ENCODE peak calls at places on chromosomes 16 and 17, in nine cellular contexts. One of them, this sample, is unnamed.

GRCh38 chr17:65472602-65473001 is 88.8 kb downstream of the AXIN2 start:
- DNase-seq in GM10248: no peak
- DNase-seq in C1 segment of cervical spinal cord: no peak
- DNase-seq in H54: no peak
- DNase-seq in endodermal cell: no peak
- DNase-seq in posterior cingulate gyrus: no peak
- DNase-seq in amygdala: no peak
- DNase-seq in amniotic epithelial cell: peak; percentile 97
- DNase-seq in NCI-H1436: no peak
- DNase-seq in this sample: no peak

GRCh38 chr16:66682271-66682670 is 14.3 kb downstream of the CMTM4 start:
- DNase-seq in amniotic epithelial cell: peak; percentile 32
- DNase-seq in endodermal cell: no peak
- DNase-seq in C1 segment of cervical spinal cord: no peak
- DNase-seq in posterior cingulate gyrus: no peak
- DNase-seq in H54: no peak
- DNase-seq in amygdala: no peak
- DNase-seq in GM10248: no peak
- DNase-seq in NCI-H1436: no peak
- DNase-seq in this sample: no peak

GRCh38 chr17:63102034-63102433 is 136.0 kb downstream of the TANC2 start:
- DNase-seq in posterior cingulate gyrus: no peak
- DNase-seq in amniotic epithelial cell: no peak
- DNase-seq in NCI-H1436: no peak
- DNase-seq in C1 segment of cervical spinal cord: no peak
- DNase-seq in amygdala: no peak
- DNase-seq in endodermal cell: no peak
- DNase-seq in H54: no peak
- DNase-seq in GM10248: no peak
- DNase-seq in this sample: no peak

GRCh38 chr16:56910654-56911539 is 21.0 kb upstream of the HERPUD1 start:
- DNase-seq in amygdala: no peak
- DNase-seq in H54: no peak
- DNase-seq in posterior cingulate gyrus: no peak
- DNase-seq in amniotic epithelial cell: peak; percentile 93
- DNase-seq in C1 segment of cervical spinal cord: no peak
- DNase-seq in GM10248: no peak
- DNase-seq in NCI-H1436: no peak
- DNase-seq in endodermal cell: no peak
- DNase-seq in this sample: peak; percentile 22

GRCh38 chr16:75702247-75702646 is 986 bp upstream of the DUXB start:
- DNase-seq in amygdala: no peak
- DNase-seq in endodermal cell: no peak
- DNase-seq in C1 segment of cervical spinal cord: no peak
- DNase-seq in NCI-H1436: no peak
- DNase-seq in GM10248: no peak
- DNase-seq in amniotic epithelial cell: peak; percentile 70
- DNase-seq in posterior cingulate gyrus: no peak
- DNase-seq in H54: no peak
- DNase-seq in this sample: no peak

GRCh38 chr17:39548494-39548893 is 59.2 kb downstream of the NEUROD2 start:
- DNase-seq in posterior cingulate gyrus: no peak
- DNase-seq in GM10248: no peak
- DNase-seq in endodermal cell: no peak
- DNase-seq in H54: no peak
- DNase-seq in amygdala: no peak
- DNase-seq in NCI-H1436: no peak
- DNase-seq in amniotic epithelial cell: no peak
- DNase-seq in C1 segment of cervical spinal cord: no peak
- DNase-seq in this sample: no peak

GRCh38 chr16:88570691-88571092 is 489 bp downstream of the ZC3H18 start:
- DNase-seq in endodermal cell: no peak
- DNase-seq in posterior cingulate gyrus: no peak
- DNase-seq in GM10248: no peak
- DNase-seq in H54: peak; percentile 52
- DNase-seq in C1 segment of cervical spinal cord: no peak
- DNase-seq in NCI-H1436: no peak
- DNase-seq in amygdala: no peak
- DNase-seq in amniotic epithelial cell: no peak
- DNase-seq in this sample: no peak

GRCh38 chr16:11833951-11834695 is 17.2 kb downstream of the RSL1D1 start:
- DNase-seq in GM10248: no peak
- DNase-seq in endodermal cell: no peak
- DNase-seq in H54: no peak
- DNase-seq in C1 segment of cervical spinal cord: no peak
- DNase-seq in NCI-H1436: no peak
- DNase-seq in posterior cingulate gyrus: no peak
- DNase-seq in amniotic epithelial cell: peak; percentile 99
- DNase-seq in amygdala: no peak
- DNase-seq in this sample: no peak

GRCh38 chr16:19377864-19378263 is 39.8 kb upstream of the TMC5 start:
- DNase-seq in NCI-H1436: no peak
- DNase-seq in amygdala: no peak
- DNase-seq in endodermal cell: no peak
- DNase-seq in GM10248: no peak
- DNase-seq in C1 segment of cervical spinal cord: no peak
- DNase-seq in H54: no peak
- DNase-seq in posterior cingulate gyrus: no peak
- DNase-seq in amniotic epithelial cell: no peak
- DNase-seq in this sample: no peak

GRCh38 chr16:31710134-31710533 is 163.5 kb upstream of the ZNF267 start:
- DNase-seq in H54: no peak
- DNase-seq in amniotic epithelial cell: no peak
- DNase-seq in amygdala: no peak
- DNase-seq in posterior cingulate gyrus: no peak
- DNase-seq in C1 segment of cervical spinal cord: no peak
- DNase-seq in endodermal cell: no peak
- DNase-seq in GM10248: no peak
- DNase-seq in NCI-H1436: no peak
- DNase-seq in this sample: peak; percentile 51

GRCh38 chr17:38789185-38789584 is 10.2 kb downstream of the PIP4K2B start:
- DNase-seq in H54: no peak
- DNase-seq in posterior cingulate gyrus: no peak
- DNase-seq in amniotic epithelial cell: peak; percentile 28
- DNase-seq in GM10248: no peak
- DNase-seq in C1 segment of cervical spinal cord: no peak
- DNase-seq in endodermal cell: peak; percentile 86
- DNase-seq in amygdala: no peak
- DNase-seq in NCI-H1436: no peak
- DNase-seq in this sample: no peak

GRCh38 chr16:70258065-70258464 is 6.3 kb upstream of the EXOSC6 start:
- DNase-seq in NCI-H1436: no peak
- DNase-seq in C1 segment of cervical spinal cord: no peak
- DNase-seq in endodermal cell: no peak
- DNase-seq in GM10248: no peak
- DNase-seq in posterior cingulate gyrus: no peak
- DNase-seq in amniotic epithelial cell: no peak
- DNase-seq in H54: no peak
- DNase-seq in amygdala: no peak
- DNase-seq in this sample: no peak

GRCh38 chr17:57918017-57918895 is 37.0 kb downstream of the CUEDC1 start:
- DNase-seq in GM10248: no peak
- DNase-seq in NCI-H1436: no peak
- DNase-seq in amniotic epithelial cell: no peak
- DNase-seq in H54: no peak
- DNase-seq in endodermal cell: peak; percentile 73
- DNase-seq in amygdala: no peak
- DNase-seq in C1 segment of cervical spinal cord: no peak
- DNase-seq in posterior cingulate gyrus: no peak
- DNase-seq in this sample: no peak

GRCh38 chr16:2535644-2536021 is 2.2 kb upstream of the PDPK1 start:
- DNase-seq in H54: no peak
- DNase-seq in posterior cingulate gyrus: no peak
- DNase-seq in amygdala: no peak
- DNase-seq in NCI-H1436: no peak
- DNase-seq in endodermal cell: peak; percentile 45
- DNase-seq in GM10248: no peak
- DNase-seq in amniotic epithelial cell: peak; percentile 87
- DNase-seq in C1 segment of cervical spinal cord: no peak
- DNase-seq in this sample: no peak

GRCh38 chr17:50867856-50868438 is 1.8 kb upstream of the TOB1 start:
- DNase-seq in endodermal cell: no peak
- DNase-seq in amygdala: no peak
- DNase-seq in GM10248: no peak
- DNase-seq in posterior cingulate gyrus: no peak
- DNase-seq in C1 segment of cervical spinal cord: no peak
- DNase-seq in NCI-H1436: no peak
- DNase-seq in H54: no peak
- DNase-seq in amniotic epithelial cell: no peak
- DNase-seq in this sample: no peak

GRCh38 chr16:74073471-74073870 is 223.1 kb upstream of the PSMD7 start:
- DNase-seq in H54: no peak
- DNase-seq in C1 segment of cervical spinal cord: no peak
- DNase-seq in amniotic epithelial cell: no peak
- DNase-seq in NCI-H1436: no peak
- DNase-seq in GM10248: no peak
- DNase-seq in endodermal cell: no peak
- DNase-seq in posterior cingulate gyrus: no peak
- DNase-seq in amygdala: no peak
- DNase-seq in this sample: no peak

GRCh38 chr16:69927056-69927757 is 23.9 kb upstream of the CLEC18A start:
- DNase-seq in NCI-H1436: no peak
- DNase-seq in endodermal cell: no peak
- DNase-seq in amniotic epithelial cell: peak; percentile 84
- DNase-seq in amygdala: peak; percentile 26
- DNase-seq in posterior cingulate gyrus: no peak
- DNase-seq in H54: no peak
- DNase-seq in C1 segment of cervical spinal cord: no peak
- DNase-seq in GM10248: no peak
- DNase-seq in this sample: peak; percentile 63

GRCh38 chr17:36608280-36608679 is 6.9 kb downstream of the MRM1 start:
- DNase-seq in endodermal cell: no peak
- DNase-seq in GM10248: no peak
- DNase-seq in C1 segment of cervical spinal cord: no peak
- DNase-seq in posterior cingulate gyrus: no peak
- DNase-seq in H54: no peak
- DNase-seq in amniotic epithelial cell: no peak
- DNase-seq in amygdala: no peak
- DNase-seq in NCI-H1436: no peak
- DNase-seq in this sample: no peak

GRCh38 chr17:27544350-27545131 is 86.4 kb upstream of the LGALS9 start:
- DNase-seq in amniotic epithelial cell: peak; percentile 87
- DNase-seq in C1 segment of cervical spinal cord: no peak
- DNase-seq in NCI-H1436: no peak
- DNase-seq in endodermal cell: peak; percentile 51
- DNase-seq in GM10248: peak; percentile 85
- DNase-seq in amygdala: no peak
- DNase-seq in posterior cingulate gyrus: no peak
- DNase-seq in H54: no peak
- DNase-seq in this sample: no peak

GRCh38 chr17:40427002-40427491 is 9.4 kb upstream of the TOP2A start:
- DNase-seq in amygdala: no peak
- DNase-seq in NCI-H1436: no peak
- DNase-seq in posterior cingulate gyrus: no peak
- DNase-seq in endodermal cell: no peak
- DNase-seq in H54: no peak
- DNase-seq in amniotic epithelial cell: no peak
- DNase-seq in C1 segment of cervical spinal cord: no peak
- DNase-seq in GM10248: no peak
- DNase-seq in this sample: no peak

GRCh38 chr16:66454751-66455150 is 27.7 kb downstream of the BEAN1 start:
- DNase-seq in posterior cingulate gyrus: no peak
- DNase-seq in NCI-H1436: no peak
- DNase-seq in C1 segment of cervical spinal cord: no peak
- DNase-seq in amniotic epithelial cell: no peak
- DNase-seq in GM10248: no peak
- DNase-seq in H54: no peak
- DNase-seq in amygdala: no peak
- DNase-seq in endodermal cell: peak; percentile 5
- DNase-seq in this sample: no peak

GRCh38 chr17:49969134-49969759 is at the start of gene DLX4:
- DNase-seq in amniotic epithelial cell: no peak
- DNase-seq in H54: peak; percentile 94
- DNase-seq in posterior cingulate gyrus: no peak
- DNase-seq in endodermal cell: peak; percentile 85
- DNase-seq in C1 segment of cervical spinal cord: no peak
- DNase-seq in GM10248: peak; percentile 62
- DNase-seq in amygdala: no peak
- DNase-seq in NCI-H1436: no peak
- DNase-seq in this sample: no peak

GRCh38 chr16:51982715-51983680 is 563.9 kb downstream of the TOX3 start:
- DNase-seq in H54: peak; percentile 11
- DNase-seq in amygdala: peak; percentile 6
- DNase-seq in GM10248: peak; percentile 26
- DNase-seq in posterior cingulate gyrus: no peak
- DNase-seq in amniotic epithelial cell: peak; percentile 65
- DNase-seq in C1 segment of cervical spinal cord: no peak
- DNase-seq in endodermal cell: peak; percentile 63
- DNase-seq in NCI-H1436: peak; percentile 72
- DNase-seq in this sample: peak; percentile 75

GRCh38 chr16:85332175-85332574 is 219.9 kb upstream of the CIBAR2 start:
- DNase-seq in endodermal cell: peak; percentile 81
- DNase-seq in C1 segment of cervical spinal cord: no peak
- DNase-seq in H54: no peak
- DNase-seq in NCI-H1436: no peak
- DNase-seq in posterior cingulate gyrus: no peak
- DNase-seq in GM10248: no peak
- DNase-seq in amygdala: no peak
- DNase-seq in amniotic epithelial cell: no peak
- DNase-seq in this sample: no peak

GRCh38 chr17:55344514-55344997 is 77.1 kb downstream of the MMD start:
- DNase-seq in H54: no peak
- DNase-seq in amygdala: no peak
- DNase-seq in NCI-H1436: no peak
- DNase-seq in endodermal cell: no peak
- DNase-seq in amniotic epithelial cell: no peak
- DNase-seq in posterior cingulate gyrus: no peak
- DNase-seq in C1 segment of cervical spinal cord: no peak
- DNase-seq in GM10248: no peak
- DNase-seq in this sample: no peak

GRCh38 chr16:74556375-74556922 is 50.5 kb downstream of the GLG1 start:
- DNase-seq in amniotic epithelial cell: peak; percentile 37
- DNase-seq in NCI-H1436: no peak
- DNase-seq in H54: no peak
- DNase-seq in posterior cingulate gyrus: no peak
- DNase-seq in C1 segment of cervical spinal cord: no peak
- DNase-seq in GM10248: no peak
- DNase-seq in amygdala: no peak
- DNase-seq in endodermal cell: no peak
- DNase-seq in this sample: no peak

GRCh38 chr17:80704381-80704819 is 159.8 kb downstream of the RPTOR start:
- DNase-seq in endodermal cell: no peak
- DNase-seq in GM10248: no peak
- DNase-seq in amniotic epithelial cell: peak; percentile 70
- DNase-seq in NCI-H1436: no peak
- DNase-seq in H54: no peak
- DNase-seq in posterior cingulate gyrus: no peak
- DNase-seq in C1 segment of cervical spinal cord: no peak
- DNase-seq in amygdala: no peak
- DNase-seq in this sample: no peak

GRCh38 chr16:89805136-89805905 is 11.1 kb downstream of the FANCA start:
- DNase-seq in amniotic epithelial cell: peak; percentile 41
- DNase-seq in endodermal cell: no peak
- DNase-seq in H54: no peak
- DNase-seq in posterior cingulate gyrus: no peak
- DNase-seq in amygdala: no peak
- DNase-seq in NCI-H1436: no peak
- DNase-seq in GM10248: no peak
- DNase-seq in C1 segment of cervical spinal cord: no peak
- DNase-seq in this sample: no peak